ENCODE peak calls at places on chromosomes 11 and 22, in eight cellular contexts. U, B, C, Y, H, K, A and J are unnamed samples.

GRCh38 chr11:65423516-65424199 is 1.1 kb downstream of the NEAT1 start:
- DNase-seq in B (peak; percentile 64), H (no peak), A (peak; percentile 48), U (no peak), K (peak; percentile 20), C (no peak), Y (no peak), J (no peak)

GRCh38 chr11:47433991-47434786 is 8.0 kb upstream of the PSMC3 start:
- DNase-seq in K (no peak), A (peak; percentile 96), H (peak; percentile 96), U (no peak), C (no peak), B (peak; percentile 91), Y (no peak), J (no peak)

GRCh38 chr11:65560555-65561418 is 2.6 kb upstream of the LTBP3 start:
- DNase-seq in K (peak; percentile 70), A (peak; percentile 76), H (peak; percentile 62), C (no peak), U (peak; percentile 69), B (no peak), Y (no peak), J (no peak)

GRCh38 chr22:29621761-29622526 is 18.5 kb downstream of the NF2 start:
- DNase-seq in A (peak; percentile 96), C (peak; percentile 86), K (no peak), H (peak; percentile 32), B (no peak), U (peak; percentile 54), Y (no peak), J (no peak)

GRCh38 chr11:35962373-35963138 is 18.7 kb downstream of the LDLRAD3 start:
- DNase-seq in U (no peak), C (no peak), A (no peak), H (no peak), B (no peak), Y (no peak), K (no peak), J (no peak)

GRCh38 chr11:47941907-47942558 is 38.3 kb upstream of the PTPRJ start:
- DNase-seq in B (peak; percentile 90), Y (no peak), C (no peak), H (peak; percentile 26), K (no peak), A (no peak), U (peak; percentile 26), J (no peak)

GRCh38 chr11:8108430-8108829 is 27.4 kb downstream of the TUB start:
- DNase-seq in B (no peak), Y (no peak), K (no peak), H (no peak), U (no peak), C (no peak), A (no peak), J (no peak)

GRCh38 chr11:78688460-78688859 is 113.8 kb upstream of the NARS2 start:
- DNase-seq in A (no peak), C (no peak), B (no peak), H (no peak), K (no peak), U (no peak), Y (no peak), J (no peak)

GRCh38 chr11:133720951-133721350 is 124.4 kb downstream of the SPATA19 start:
- DNase-seq in K (no peak), B (no peak), A (no peak), Y (no peak), U (no peak), C (no peak), H (no peak), J (no peak)

GRCh38 chr11:78420255-78420764 is 2.7 kb upstream of the GAB2 start:
- DNase-seq in H (peak; percentile 80), U (peak; percentile 83), B (peak; percentile 61), A (peak; percentile 85), C (peak; percentile 39), K (peak; percentile 75), Y (no peak), J (peak; percentile 79)

GRCh38 chr11:15336016-15336415 is 221.3 kb downstream of the INSC start:
- DNase-seq in K (no peak), U (no peak), C (no peak), Y (no peak), H (no peak), A (no peak), B (no peak), J (no peak)

GRCh38 chr11:48000432-48000831 is 20.1 kb downstream of the PTPRJ start:
- DNase-seq in C (no peak), A (no peak), H (no peak), B (no peak), U (no peak), Y (no peak), K (no peak), J (no peak)

GRCh38 chr22:27370281-27370680 is 431.3 kb downstream of the MN1 start:
- DNase-seq in H (no peak), C (no peak), U (no peak), K (no peak), Y (no peak), A (no peak), B (no peak), J (no peak)

GRCh38 chr11:117385906-117386305 is 58.3 kb downstream of the CEP164 start:
- DNase-seq in C (no peak), H (no peak), B (no peak), Y (no peak), A (no peak), U (no peak), K (no peak), J (no peak)

GRCh38 chr11:134468796-134469195 is 56.8 kb upstream of the B3GAT1 start:
- DNase-seq in U (no peak), B (peak; percentile 56), C (no peak), K (no peak), A (no peak), Y (no peak), H (no peak), J (no peak)

GRCh38 chr11:86151188-86152005 is 82.5 kb upstream of the PICALM start:
- DNase-seq in B (no peak), Y (no peak), A (peak; percentile 58), K (peak; percentile 34), U (peak; percentile 52), C (no peak), H (no peak), J (peak; percentile 67)

DNA sequence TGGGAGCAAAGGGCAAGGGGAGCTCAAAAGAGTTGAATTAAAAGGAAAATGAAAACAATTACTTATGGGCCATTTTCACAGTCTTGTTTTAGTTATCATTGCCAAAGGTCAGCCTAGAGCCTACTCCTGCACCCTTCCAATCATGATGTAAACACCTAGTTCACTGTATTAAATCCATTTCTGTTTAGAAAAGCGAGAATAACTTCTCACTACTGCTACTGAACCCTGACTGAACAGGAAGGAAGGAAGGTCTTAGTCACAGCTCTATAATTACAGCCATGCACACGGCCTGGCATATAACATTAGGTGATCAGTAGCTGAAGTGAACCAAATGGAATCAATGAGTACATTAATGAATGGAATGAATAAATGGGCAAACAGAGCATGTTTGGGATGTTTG is 111.2 kb downstream of the PLEKHA7 start:
- DNase-seq in B (no peak), U (no peak), Y (no peak), H (no peak), C (no peak), K (no peak), A (no peak), J (no peak)
- H3K27ac ChIP-seq in B (no peak overlapping the region), U (peak overlapping the region; percentile 25), Y (no peak overlapping the region), H (no peak overlapping the region), C (no peak overlapping the region), K (peak overlapping the region; percentile 1), A (no peak overlapping the region), J (no peak overlapping the region)

GRCh38 chr11:67545280-67545679 is 22.0 kb upstream of the CABP2 start:
- DNase-seq in C (no peak), U (no peak), B (peak; percentile 80), Y (no peak), H (peak; percentile 39), A (no peak), K (peak; percentile 56), J (no peak)

GRCh38 chr11:67542971-67543370 is 19.7 kb upstream of the CABP2 start:
- DNase-seq in C (no peak), A (no peak), H (no peak), Y (no peak), B (no peak), K (no peak), U (no peak), J (no peak)

GRCh38 chr11:67543585-67543984 is 20.3 kb upstream of the CABP2 start:
- DNase-seq in K (no peak), B (no peak), C (no peak), A (no peak), Y (no peak), H (no peak), U (no peak), J (no peak)

GRCh38 chr11:67546852-67547251 is 23.6 kb upstream of the CABP2 start:
- DNase-seq in K (no peak), U (no peak), A (no peak), H (peak; percentile 31), Y (no peak), B (no peak), C (no peak), J (no peak)

GRCh38 chr11:67544591-67545242 is 21.5 kb upstream of the CABP2 start:
- DNase-seq in U (no peak), Y (no peak), K (no peak), B (no peak), C (no peak), H (no peak), A (no peak), J (no peak)
- H3K27ac ChIP-seq in U (no peak overlapping the region), Y (no peak overlapping the region), K (peak overlapping the region; percentile 76), B (peak overlapping the region; percentile 6), C (no peak overlapping the region), H (no peak overlapping the region), A (no peak overlapping the region), J (no peak overlapping the region)

DNA sequence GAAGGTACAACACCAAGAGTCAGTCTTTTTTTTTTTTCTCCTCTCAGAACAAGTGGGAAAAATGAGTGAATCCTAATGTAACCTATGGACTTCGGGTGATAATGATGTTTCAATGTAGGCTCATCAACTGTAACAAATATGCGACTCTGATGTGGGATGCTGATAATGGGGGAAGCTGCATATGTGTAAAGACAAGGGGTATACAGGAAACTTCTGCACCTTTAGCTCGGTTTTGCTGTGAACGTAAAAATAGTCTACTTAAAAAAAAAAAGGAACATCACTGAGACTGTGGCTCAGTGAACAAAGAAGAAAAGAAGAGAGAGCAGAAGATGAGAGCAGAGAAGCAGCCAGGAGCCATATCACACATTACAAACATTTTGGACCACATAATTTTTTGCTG is 78.3 kb upstream of the ARHGAP32 start:
- DNase-seq in H (no peak), U (no peak), Y (no peak), B (no peak), C (no peak), A (no peak), K (no peak), J (no peak)
- H3K27ac ChIP-seq in H (no peak overlapping the region), U (no peak overlapping the region), Y (no peak overlapping the region), B (no peak overlapping the region), C (no peak overlapping the region), A (no peak overlapping the region), K (no peak overlapping the region), J (no peak overlapping the region)

GRCh38 chr11:67301951-67302516 is 1.3 kb upstream of the SSH3 start:
- DNase-seq in H (no peak), Y (no peak), B (peak; percentile 77), K (peak; percentile 64), C (peak; percentile 33), A (peak; percentile 44), U (peak; percentile 83), J (no peak)
- H3K27ac ChIP-seq in H (no peak overlapping the region), Y (peak overlapping the region; percentile 69), B (no peak overlapping the region), K (peak overlapping the region; percentile 85), C (no peak overlapping the region), A (no peak overlapping the region), U (peak overlapping the region; percentile 92), J (no peak overlapping the region)